ENCODE peak calls at places on chromosomes 5 and 9, in eight cellular contexts. One of them, this sample, is unnamed.

GRCh38 chr5:180831139-180832080 is 28.8 kb upstream of the MGAT1 start:
- DNase-seq in CD8-positive, alpha-beta T cell: peak; percentile 79
- DNase-seq in PC-9: peak; percentile 82
- DNase-seq in tibial artery: peak; percentile 82
- DNase-seq in RWPE1: peak; percentile 91
- DNase-seq in right cardiac atrium: peak; percentile 91
- DNase-seq in left lung: peak; percentile 99
- DNase-seq in K562: peak; percentile 94
- DNase-seq in this sample: no peak

GRCh38 chr9:38085308-38085707 is 16.3 kb upstream of the SHB start:
- DNase-seq in CD8-positive, alpha-beta T cell: no peak
- DNase-seq in PC-9: no peak
- DNase-seq in tibial artery: no peak
- DNase-seq in RWPE1: no peak
- DNase-seq in right cardiac atrium: no peak
- DNase-seq in left lung: no peak
- DNase-seq in K562: no peak
- DNase-seq in this sample: no peak

GRCh38 chr5:171162165-171162564 is 146.9 kb upstream of the TLX3 start:
- DNase-seq in CD8-positive, alpha-beta T cell: no peak
- DNase-seq in PC-9: no peak
- DNase-seq in tibial artery: no peak
- DNase-seq in RWPE1: no peak
- DNase-seq in right cardiac atrium: no peak
- DNase-seq in left lung: no peak
- DNase-seq in K562: no peak
- DNase-seq in this sample: no peak

GRCh38 chr9:99003308-99003707 is 59.6 kb downstream of the COL15A1 start:
- DNase-seq in CD8-positive, alpha-beta T cell: no peak
- DNase-seq in PC-9: no peak
- DNase-seq in tibial artery: no peak
- DNase-seq in RWPE1: no peak
- DNase-seq in right cardiac atrium: no peak
- DNase-seq in left lung: no peak
- DNase-seq in K562: no peak
- DNase-seq in this sample: no peak

GRCh38 chr5:179163236-179164155 is 103.3 kb downstream of the ZNF354C start:
- DNase-seq in CD8-positive, alpha-beta T cell: no peak
- DNase-seq in PC-9: no peak
- DNase-seq in tibial artery: no peak
- DNase-seq in RWPE1: no peak
- DNase-seq in right cardiac atrium: no peak
- DNase-seq in left lung: no peak
- DNase-seq in K562: no peak
- DNase-seq in this sample: no peak

GRCh38 chr5:113242481-113243348 is 192.1 kb downstream of the TSSK1B start:
- DNase-seq in CD8-positive, alpha-beta T cell: no peak
- DNase-seq in PC-9: no peak
- DNase-seq in tibial artery: no peak
- DNase-seq in RWPE1: peak; percentile 80
- DNase-seq in right cardiac atrium: no peak
- DNase-seq in left lung: no peak
- DNase-seq in K562: no peak
- DNase-seq in this sample: peak; percentile 40

GRCh38 chr9:3894764-3895163 is 369.0 kb upstream of the RFX3 start:
- DNase-seq in CD8-positive, alpha-beta T cell: no peak
- DNase-seq in PC-9: no peak
- DNase-seq in tibial artery: no peak
- DNase-seq in RWPE1: no peak
- DNase-seq in right cardiac atrium: no peak
- DNase-seq in left lung: no peak
- DNase-seq in K562: no peak
- DNase-seq in this sample: no peak

GRCh38 chr9:36914212-36914577 is 119.9 kb downstream of the PAX5 start:
- DNase-seq in CD8-positive, alpha-beta T cell: no peak
- DNase-seq in PC-9: no peak
- DNase-seq in tibial artery: no peak
- DNase-seq in RWPE1: no peak
- DNase-seq in right cardiac atrium: no peak
- DNase-seq in left lung: no peak
- DNase-seq in K562: no peak
- DNase-seq in this sample: no peak

GRCh38 chr5:100539519-100539918 is 4.3 kb downstream of the FAM174A start:
- DNase-seq in CD8-positive, alpha-beta T cell: no peak
- DNase-seq in PC-9: no peak
- DNase-seq in tibial artery: no peak
- DNase-seq in RWPE1: no peak
- DNase-seq in right cardiac atrium: no peak
- DNase-seq in left lung: no peak
- DNase-seq in K562: no peak
- DNase-seq in this sample: no peak

GRCh38 chr9:122370869-122371467 is at the start of gene PTGS1:
- DNase-seq in CD8-positive, alpha-beta T cell: no peak
- DNase-seq in PC-9: peak; percentile 43
- DNase-seq in tibial artery: peak; percentile 57
- DNase-seq in RWPE1: peak; percentile 81
- DNase-seq in right cardiac atrium: peak; percentile 65
- DNase-seq in left lung: peak; percentile 90
- DNase-seq in K562: peak; percentile 78
- DNase-seq in this sample: no peak

GRCh38 chr5:9104576-9105339 is 441.1 kb downstream of the SEMA5A start:
- DNase-seq in CD8-positive, alpha-beta T cell: no peak
- DNase-seq in PC-9: no peak
- DNase-seq in tibial artery: no peak
- DNase-seq in RWPE1: no peak
- DNase-seq in right cardiac atrium: no peak
- DNase-seq in left lung: no peak
- DNase-seq in K562: no peak
- DNase-seq in this sample: no peak

GRCh38 chr5:122473138-122473843 is 161.3 kb downstream of the SNCAIP start:
- DNase-seq in CD8-positive, alpha-beta T cell: no peak
- DNase-seq in PC-9: no peak
- DNase-seq in tibial artery: no peak
- DNase-seq in RWPE1: no peak
- DNase-seq in right cardiac atrium: no peak
- DNase-seq in left lung: no peak
- DNase-seq in K562: no peak
- DNase-seq in this sample: no peak

GRCh38 chr9:136833381-136834142 is 8.7 kb upstream of the AJM1 start:
- DNase-seq in CD8-positive, alpha-beta T cell: no peak
- DNase-seq in PC-9: no peak
- DNase-seq in tibial artery: no peak
- DNase-seq in RWPE1: no peak
- DNase-seq in right cardiac atrium: no peak
- DNase-seq in left lung: peak; percentile 27
- DNase-seq in K562: no peak
- DNase-seq in this sample: no peak

GRCh38 chr5:141508808-141509611 is 20.1 kb downstream of the PCDHGC5 start:
- DNase-seq in CD8-positive, alpha-beta T cell: no peak
- DNase-seq in PC-9: peak; percentile 17
- DNase-seq in tibial artery: peak; percentile 87
- DNase-seq in RWPE1: peak; percentile 96
- DNase-seq in right cardiac atrium: peak; percentile 86
- DNase-seq in left lung: no peak
- DNase-seq in K562: no peak
- DNase-seq in this sample: no peak

GRCh38 chr5:103487253-103487652 is 75.3 kb downstream of the NUDT12 start:
- DNase-seq in CD8-positive, alpha-beta T cell: no peak
- DNase-seq in PC-9: no peak
- DNase-seq in tibial artery: no peak
- DNase-seq in RWPE1: no peak
- DNase-seq in right cardiac atrium: no peak
- DNase-seq in left lung: no peak
- DNase-seq in K562: no peak
- DNase-seq in this sample: no peak

GRCh38 chr5:134509308-134510040 is 16.0 kb upstream of the JADE2 start:
- DNase-seq in CD8-positive, alpha-beta T cell: no peak
- DNase-seq in PC-9: peak; percentile 80
- DNase-seq in tibial artery: no peak
- DNase-seq in RWPE1: no peak
- DNase-seq in right cardiac atrium: peak; percentile 33
- DNase-seq in left lung: no peak
- DNase-seq in K562: no peak
- DNase-seq in this sample: no peak

GRCh38 chr5:160009591-160009989 is 651 bp downstream of the TTC1 start:
- DNase-seq in CD8-positive, alpha-beta T cell: no peak
- DNase-seq in PC-9: no peak
- DNase-seq in tibial artery: no peak
- DNase-seq in RWPE1: no peak
- DNase-seq in right cardiac atrium: no peak
- DNase-seq in left lung: no peak
- DNase-seq in K562: peak; percentile 15
- DNase-seq in this sample: no peak

GRCh38 chr5:158552241-158552640 is 547.5 kb downstream of the EBF1 start:
- DNase-seq in CD8-positive, alpha-beta T cell: no peak
- DNase-seq in PC-9: no peak
- DNase-seq in tibial artery: no peak
- DNase-seq in RWPE1: no peak
- DNase-seq in right cardiac atrium: no peak
- DNase-seq in left lung: no peak
- DNase-seq in K562: no peak
- DNase-seq in this sample: no peak

GRCh38 chr5:57171818-57172465 is 1.9 kb upstream of the GPBP1 start:
- DNase-seq in CD8-positive, alpha-beta T cell: no peak
- DNase-seq in PC-9: peak; percentile 51
- DNase-seq in tibial artery: no peak
- DNase-seq in RWPE1: peak; percentile 51
- DNase-seq in right cardiac atrium: no peak
- DNase-seq in left lung: no peak
- DNase-seq in K562: no peak
- DNase-seq in this sample: peak; percentile 33

GRCh38 chr5:126119894-126120442 is 303.2 kb upstream of the GRAMD2B start:
- DNase-seq in CD8-positive, alpha-beta T cell: no peak
- DNase-seq in PC-9: no peak
- DNase-seq in tibial artery: no peak
- DNase-seq in RWPE1: no peak
- DNase-seq in right cardiac atrium: no peak
- DNase-seq in left lung: no peak
- DNase-seq in K562: no peak
- DNase-seq in this sample: no peak
- H3K27ac ChIP-seq in CD8-positive, alpha-beta T cell: no peak overlapping the region
- H3K27ac ChIP-seq in PC-9: no peak overlapping the region
- H3K27ac ChIP-seq in tibial artery: no peak overlapping the region
- H3K27ac ChIP-seq in RWPE1: no peak overlapping the region
- H3K27ac ChIP-seq in right cardiac atrium: no peak overlapping the region
- H3K27ac ChIP-seq in left lung: no peak overlapping the region
- H3K27ac ChIP-seq in K562: no peak overlapping the region
- H3K27ac ChIP-seq in this sample: no peak overlapping the region

GRCh38 chr5:132901036-132901435 is 27.6 kb downstream of the LEAP2 start:
- DNase-seq in CD8-positive, alpha-beta T cell: no peak
- DNase-seq in PC-9: no peak
- DNase-seq in tibial artery: no peak
- DNase-seq in RWPE1: no peak
- DNase-seq in right cardiac atrium: no peak
- DNase-seq in left lung: no peak
- DNase-seq in K562: no peak
- DNase-seq in this sample: no peak

GRCh38 chr5:132901730-132902129 is 28.3 kb downstream of the LEAP2 start:
- DNase-seq in CD8-positive, alpha-beta T cell: no peak
- DNase-seq in PC-9: no peak
- DNase-seq in tibial artery: no peak
- DNase-seq in RWPE1: no peak
- DNase-seq in right cardiac atrium: no peak
- DNase-seq in left lung: no peak
- DNase-seq in K562: no peak
- DNase-seq in this sample: no peak

GRCh38 chr5:132895719-132896305 is 22.3 kb downstream of the LEAP2 start:
- DNase-seq in CD8-positive, alpha-beta T cell: no peak
- DNase-seq in PC-9: no peak
- DNase-seq in tibial artery: no peak
- DNase-seq in RWPE1: no peak
- DNase-seq in right cardiac atrium: no peak
- DNase-seq in left lung: no peak
- DNase-seq in K562: no peak
- DNase-seq in this sample: no peak

GRCh38 chr5:132898094-132898493 is 24.6 kb downstream of the LEAP2 start:
- DNase-seq in CD8-positive, alpha-beta T cell: no peak
- DNase-seq in PC-9: no peak
- DNase-seq in tibial artery: no peak
- DNase-seq in RWPE1: no peak
- DNase-seq in right cardiac atrium: no peak
- DNase-seq in left lung: no peak
- DNase-seq in K562: no peak
- DNase-seq in this sample: no peak

GRCh38 chr5:132896685-132897084 is 23.2 kb downstream of the LEAP2 start:
- DNase-seq in CD8-positive, alpha-beta T cell: no peak
- DNase-seq in PC-9: no peak
- DNase-seq in tibial artery: no peak
- DNase-seq in RWPE1: no peak
- DNase-seq in right cardiac atrium: no peak
- DNase-seq in left lung: no peak
- DNase-seq in K562: no peak
- DNase-seq in this sample: no peak
- H3K27ac ChIP-seq in CD8-positive, alpha-beta T cell: no peak overlapping the region
- H3K27ac ChIP-seq in PC-9: no peak overlapping the region
- H3K27ac ChIP-seq in tibial artery: no peak overlapping the region
- H3K27ac ChIP-seq in RWPE1: no peak overlapping the region
- H3K27ac ChIP-seq in right cardiac atrium: no peak overlapping the region
- H3K27ac ChIP-seq in left lung: no peak overlapping the region
- H3K27ac ChIP-seq in K562: no peak overlapping the region
- H3K27ac ChIP-seq in this sample: no peak overlapping the region

GRCh38 chr5:137604348-137605095 is 105.4 kb upstream of the SPOCK1 start:
- DNase-seq in CD8-positive, alpha-beta T cell: no peak
- DNase-seq in PC-9: no peak
- DNase-seq in tibial artery: no peak
- DNase-seq in RWPE1: no peak
- DNase-seq in right cardiac atrium: no peak
- DNase-seq in left lung: no peak
- DNase-seq in K562: no peak
- DNase-seq in this sample: peak; percentile 83
- H3K27ac ChIP-seq in CD8-positive, alpha-beta T cell: no peak overlapping the region
- H3K27ac ChIP-seq in PC-9: no peak overlapping the region
- H3K27ac ChIP-seq in tibial artery: no peak overlapping the region
- H3K27ac ChIP-seq in RWPE1: no peak overlapping the region
- H3K27ac ChIP-seq in right cardiac atrium: no peak overlapping the region
- H3K27ac ChIP-seq in left lung: no peak overlapping the region
- H3K27ac ChIP-seq in K562: no peak overlapping the region
- H3K27ac ChIP-seq in this sample: no peak overlapping the region

DNA sequence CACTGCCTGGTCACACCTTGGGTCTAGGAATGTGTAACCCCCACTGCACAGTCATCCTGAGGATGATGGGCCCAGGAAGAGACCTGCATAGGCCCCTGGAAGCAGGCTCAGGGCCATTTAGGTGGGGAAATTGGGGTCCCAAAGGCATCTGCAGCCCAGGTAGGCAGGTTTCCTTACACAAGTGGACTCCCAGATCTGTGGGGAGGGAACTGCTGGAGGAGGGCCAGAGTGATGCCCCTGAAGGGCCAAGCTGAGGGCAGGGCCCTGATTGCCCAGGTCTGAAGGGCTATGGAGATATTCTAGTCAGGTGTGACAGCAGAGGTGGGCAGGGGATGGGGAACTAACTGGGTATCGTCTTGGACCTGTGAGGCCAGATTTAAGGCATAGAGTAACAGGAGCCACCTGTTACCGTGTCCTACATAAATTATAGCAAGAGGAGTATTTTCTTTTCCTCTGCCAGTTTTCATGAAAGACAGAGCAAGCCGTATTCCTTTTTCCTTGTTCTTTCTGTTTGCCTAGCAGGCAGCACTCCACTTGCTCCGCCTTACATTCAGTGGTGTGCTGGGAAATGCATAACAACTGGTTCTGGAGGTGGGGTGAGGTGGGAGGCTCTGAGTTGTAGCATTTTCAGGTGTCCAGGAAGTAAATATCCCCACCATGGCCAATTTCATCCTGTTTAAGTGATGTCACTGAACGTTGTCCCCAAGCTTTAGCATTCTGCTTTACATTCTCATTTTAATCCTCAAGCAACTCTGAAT is 41.3 kb downstream of the PPARGC1B start:
- DNase-seq in CD8-positive, alpha-beta T cell: no peak
- DNase-seq in PC-9: peak; percentile 27
- DNase-seq in tibial artery: no peak
- DNase-seq in RWPE1: no peak
- DNase-seq in right cardiac atrium: no peak
- DNase-seq in left lung: no peak
- DNase-seq in K562: no peak
- DNase-seq in this sample: no peak
- H3K27ac ChIP-seq in CD8-positive, alpha-beta T cell: no peak overlapping the region
- H3K27ac ChIP-seq in PC-9: no peak overlapping the region
- H3K27ac ChIP-seq in tibial artery: no peak overlapping the region
- H3K27ac ChIP-seq in RWPE1: peak overlapping the region; percentile 12
- H3K27ac ChIP-seq in right cardiac atrium: peak overlapping the region; percentile 15
- H3K27ac ChIP-seq in left lung: no peak overlapping the region
- H3K27ac ChIP-seq in K562: no peak overlapping the region
- H3K27ac ChIP-seq in this sample: no peak overlapping the region